ENCODE peak calls at places on chromosomes 16 and 17, in seven cellular contexts. One of them, this sample, is unnamed.

GRCh38 chr17:32756696-32757095 is 120.2 kb downstream of the MYO1D start:
- DNase-seq in neural progenitor cell: no peak
- DNase-seq in cardiac muscle cell: no peak
- DNase-seq in astrocyte of the spinal cord: no peak
- DNase-seq in IMR-90: no peak
- DNase-seq in GM20000: no peak
- DNase-seq in MM.1S: no peak
- DNase-seq in this sample: no peak

GRCh38 chr16:57653936-57654335 is 14.2 kb upstream of the ADGRG3 start:
- DNase-seq in neural progenitor cell: no peak
- DNase-seq in cardiac muscle cell: peak; percentile 63
- DNase-seq in astrocyte of the spinal cord: peak; percentile 30
- DNase-seq in IMR-90: no peak
- DNase-seq in GM20000: no peak
- DNase-seq in MM.1S: no peak
- DNase-seq in this sample: no peak

GRCh38 chr17:55356440-55357328 is 65.0 kb downstream of the MMD start:
- DNase-seq in neural progenitor cell: peak; percentile 83
- DNase-seq in cardiac muscle cell: peak; percentile 72
- DNase-seq in astrocyte of the spinal cord: peak; percentile 63
- DNase-seq in IMR-90: peak; percentile 57
- DNase-seq in GM20000: peak; percentile 72
- DNase-seq in MM.1S: peak; percentile 65
- DNase-seq in this sample: peak; percentile 68

GRCh38 chr16:74778646-74779045 is 4.0 kb upstream of the FA2H start:
- DNase-seq in neural progenitor cell: no peak
- DNase-seq in cardiac muscle cell: no peak
- DNase-seq in astrocyte of the spinal cord: no peak
- DNase-seq in IMR-90: no peak
- DNase-seq in GM20000: no peak
- DNase-seq in MM.1S: no peak
- DNase-seq in this sample: no peak

GRCh38 chr17:78248051-78248914 is 16.9 kb downstream of the TMEM235 start:
- DNase-seq in neural progenitor cell: no peak
- DNase-seq in cardiac muscle cell: no peak
- DNase-seq in astrocyte of the spinal cord: no peak
- DNase-seq in IMR-90: no peak
- DNase-seq in GM20000: no peak
- DNase-seq in MM.1S: no peak
- DNase-seq in this sample: no peak

GRCh38 chr17:4186244-4186920 is 43.4 kb downstream of the CYB5D2 start:
- DNase-seq in neural progenitor cell: no peak
- DNase-seq in cardiac muscle cell: peak; percentile 87
- DNase-seq in astrocyte of the spinal cord: no peak
- DNase-seq in IMR-90: no peak
- DNase-seq in GM20000: no peak
- DNase-seq in MM.1S: no peak
- DNase-seq in this sample: no peak

GRCh38 chr17:21368545-21369246 is 7.5 kb upstream of the KCNJ12 start:
- DNase-seq in neural progenitor cell: no peak
- DNase-seq in cardiac muscle cell: no peak
- DNase-seq in astrocyte of the spinal cord: no peak
- DNase-seq in IMR-90: no peak
- DNase-seq in GM20000: no peak
- DNase-seq in MM.1S: no peak
- DNase-seq in this sample: no peak

GRCh38 chr16:89066746-89067145 is 26.9 kb upstream of the ACSF3 start:
- DNase-seq in neural progenitor cell: no peak
- DNase-seq in cardiac muscle cell: no peak
- DNase-seq in astrocyte of the spinal cord: no peak
- DNase-seq in IMR-90: no peak
- DNase-seq in GM20000: no peak
- DNase-seq in MM.1S: no peak
- DNase-seq in this sample: no peak

GRCh38 chr16:50573279-50573678 is 25.1 kb downstream of the NKD1 start:
- DNase-seq in neural progenitor cell: no peak
- DNase-seq in cardiac muscle cell: no peak
- DNase-seq in astrocyte of the spinal cord: no peak
- DNase-seq in IMR-90: no peak
- DNase-seq in GM20000: no peak
- DNase-seq in MM.1S: no peak
- DNase-seq in this sample: no peak

GRCh38 chr17:67052720-67053437 is 8.5 kb downstream of the CACNG1 start:
- DNase-seq in neural progenitor cell: no peak
- DNase-seq in cardiac muscle cell: no peak
- DNase-seq in astrocyte of the spinal cord: no peak
- DNase-seq in IMR-90: no peak
- DNase-seq in GM20000: no peak
- DNase-seq in MM.1S: no peak
- DNase-seq in this sample: no peak

GRCh38 chr17:46756061-46756735 is 62.3 kb downstream of the WNT3 start:
- DNase-seq in neural progenitor cell: no peak
- DNase-seq in cardiac muscle cell: no peak
- DNase-seq in astrocyte of the spinal cord: no peak
- DNase-seq in IMR-90: no peak
- DNase-seq in GM20000: no peak
- DNase-seq in MM.1S: no peak
- DNase-seq in this sample: no peak

GRCh38 chr17:751269-752001 is 629 bp downstream of the GEMIN4 start:
- DNase-seq in neural progenitor cell: peak; percentile 57
- DNase-seq in cardiac muscle cell: peak; percentile 52
- DNase-seq in astrocyte of the spinal cord: peak; percentile 34
- DNase-seq in IMR-90: peak; percentile 45
- DNase-seq in GM20000: peak; percentile 62
- DNase-seq in MM.1S: peak; percentile 41
- DNase-seq in this sample: peak; percentile 72

GRCh38 chr17:3754066-3754457 is 30.4 kb downstream of the HASPIN start:
- DNase-seq in neural progenitor cell: no peak
- DNase-seq in cardiac muscle cell: no peak
- DNase-seq in astrocyte of the spinal cord: no peak
- DNase-seq in IMR-90: no peak
- DNase-seq in GM20000: no peak
- DNase-seq in MM.1S: no peak
- DNase-seq in this sample: no peak

GRCh38 chr17:51366866-51367265 is 106.5 kb downstream of the UTP18 start:
- DNase-seq in neural progenitor cell: no peak
- DNase-seq in cardiac muscle cell: no peak
- DNase-seq in astrocyte of the spinal cord: no peak
- DNase-seq in IMR-90: no peak
- DNase-seq in GM20000: no peak
- DNase-seq in MM.1S: no peak
- DNase-seq in this sample: no peak

GRCh38 chr16:66588981-66589713 is 9.9 kb downstream of the CMTM2 start:
- DNase-seq in neural progenitor cell: peak; percentile 50
- DNase-seq in cardiac muscle cell: peak; percentile 44
- DNase-seq in astrocyte of the spinal cord: no peak
- DNase-seq in IMR-90: peak; percentile 18
- DNase-seq in GM20000: peak; percentile 82
- DNase-seq in MM.1S: peak; percentile 55
- DNase-seq in this sample: peak; percentile 87

GRCh38 chr17:68391561-68392268 is 65.6 kb downstream of the WIPI1 start:
- DNase-seq in neural progenitor cell: no peak
- DNase-seq in cardiac muscle cell: peak; percentile 62
- DNase-seq in astrocyte of the spinal cord: no peak
- DNase-seq in IMR-90: no peak
- DNase-seq in GM20000: no peak
- DNase-seq in MM.1S: no peak
- DNase-seq in this sample: no peak

GRCh38 chr17:54754560-54754959 is 146.1 kb upstream of the TOM1L1 start:
- DNase-seq in neural progenitor cell: peak; percentile 4
- DNase-seq in cardiac muscle cell: no peak
- DNase-seq in astrocyte of the spinal cord: no peak
- DNase-seq in IMR-90: no peak
- DNase-seq in GM20000: no peak
- DNase-seq in MM.1S: no peak
- DNase-seq in this sample: peak; percentile 12

GRCh38 chr17:69508814-69509213 is 94.3 kb downstream of the MAP2K6 start:
- DNase-seq in neural progenitor cell: no peak
- DNase-seq in cardiac muscle cell: no peak
- DNase-seq in astrocyte of the spinal cord: no peak
- DNase-seq in IMR-90: no peak
- DNase-seq in GM20000: no peak
- DNase-seq in MM.1S: no peak
- DNase-seq in this sample: no peak

GRCh38 chr17:79806863-79807720 is 10.2 kb upstream of the CBX8 start:
- DNase-seq in neural progenitor cell: peak; percentile 31
- DNase-seq in cardiac muscle cell: no peak
- DNase-seq in astrocyte of the spinal cord: no peak
- DNase-seq in IMR-90: no peak
- DNase-seq in GM20000: no peak
- DNase-seq in MM.1S: no peak
- DNase-seq in this sample: no peak

DNA sequence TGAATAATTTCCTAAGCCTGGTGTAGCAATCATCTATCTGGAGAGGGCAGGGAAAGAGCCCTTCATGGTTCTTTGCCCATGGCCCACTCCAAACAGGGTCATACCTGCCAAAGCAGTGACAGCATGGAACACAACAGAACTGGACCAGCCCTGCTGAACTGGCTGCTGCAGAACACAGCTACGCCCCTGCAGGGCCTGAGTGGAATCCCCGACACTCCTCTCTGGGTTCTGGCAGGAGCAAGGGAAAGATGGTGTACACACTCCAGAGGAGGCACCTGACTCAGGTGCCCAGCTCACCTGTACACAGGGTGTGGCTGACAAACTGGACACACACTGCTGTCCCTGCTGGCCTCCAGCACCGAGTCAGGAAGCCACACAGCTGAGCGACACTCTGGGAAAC is 19.8 kb downstream of the MIEF2 start:
- DNase-seq in neural progenitor cell: no peak
- DNase-seq in cardiac muscle cell: no peak
- DNase-seq in astrocyte of the spinal cord: no peak
- DNase-seq in IMR-90: no peak
- DNase-seq in GM20000: no peak
- DNase-seq in MM.1S: no peak
- DNase-seq in this sample: no peak
- TF ChIP-seq CTCF in neural progenitor cell: no peak
- TF ChIP-seq CTCF in cardiac muscle cell: no peak
- TF ChIP-seq CTCF in astrocyte of the spinal cord: no peak
- TF ChIP-seq CTCF in IMR-90: no peak
- TF ChIP-seq CTCF in GM20000: no peak
- TF ChIP-seq CTCF in MM.1S: no peak
- TF ChIP-seq CTCF in this sample: no peak

GRCh38 chr17:74686761-74687160 is 26.0 kb downstream of the CD300LF start:
- DNase-seq in neural progenitor cell: no peak
- DNase-seq in cardiac muscle cell: no peak
- DNase-seq in astrocyte of the spinal cord: no peak
- DNase-seq in IMR-90: no peak
- DNase-seq in GM20000: no peak
- DNase-seq in MM.1S: peak; percentile 51
- DNase-seq in this sample: no peak
- TF ChIP-seq CTCF in neural progenitor cell: no peak
- TF ChIP-seq CTCF in cardiac muscle cell: no peak
- TF ChIP-seq CTCF in astrocyte of the spinal cord: no peak
- TF ChIP-seq CTCF in IMR-90: no peak
- TF ChIP-seq CTCF in GM20000: no peak
- TF ChIP-seq CTCF in MM.1S: peak; percentile 24
- TF ChIP-seq CTCF in this sample: no peak

GRCh38 chr16:23859713-23860269 is 24.0 kb downstream of the PRKCB start:
- DNase-seq in neural progenitor cell: no peak
- DNase-seq in cardiac muscle cell: no peak
- DNase-seq in astrocyte of the spinal cord: no peak
- DNase-seq in IMR-90: no peak
- DNase-seq in GM20000: no peak
- DNase-seq in MM.1S: no peak
- DNase-seq in this sample: no peak
- TF ChIP-seq CTCF in neural progenitor cell: no peak
- TF ChIP-seq CTCF in cardiac muscle cell: no peak
- TF ChIP-seq CTCF in astrocyte of the spinal cord: no peak
- TF ChIP-seq CTCF in IMR-90: no peak
- TF ChIP-seq CTCF in GM20000: no peak
- TF ChIP-seq CTCF in MM.1S: no peak
- TF ChIP-seq CTCF in this sample: no peak

DNA sequence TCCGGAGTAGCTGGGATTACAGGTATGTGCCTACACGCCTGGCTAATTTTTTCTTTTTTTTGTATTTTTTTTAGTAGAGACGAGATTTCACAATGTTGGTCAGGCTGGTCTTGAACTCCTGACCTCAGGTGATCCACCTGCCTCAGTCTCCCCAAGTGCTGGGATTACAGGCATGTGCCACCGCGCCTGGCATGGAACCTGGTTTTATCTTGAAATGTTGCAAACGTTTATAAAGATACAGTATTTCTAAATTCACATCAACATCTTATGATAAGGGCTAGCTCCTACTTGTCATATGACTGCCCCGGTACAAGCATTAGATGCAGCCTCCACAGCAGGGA is 1.5 kb upstream of the IST1 start:
- DNase-seq in neural progenitor cell: no peak
- DNase-seq in cardiac muscle cell: no peak
- DNase-seq in astrocyte of the spinal cord: no peak
- DNase-seq in IMR-90: no peak
- DNase-seq in GM20000: no peak
- DNase-seq in MM.1S: no peak
- DNase-seq in this sample: peak; percentile 38
- TF ChIP-seq CTCF in neural progenitor cell: no peak
- TF ChIP-seq CTCF in cardiac muscle cell: no peak
- TF ChIP-seq CTCF in astrocyte of the spinal cord: no peak
- TF ChIP-seq CTCF in IMR-90: no peak
- TF ChIP-seq CTCF in GM20000: no peak
- TF ChIP-seq CTCF in MM.1S: no peak
- TF ChIP-seq CTCF in this sample: no peak

This sample was measured in GM13976.